ENCODE peak calls at places on chromosomes 6 and 20, in five cellular contexts. A, T, W, M and E are unnamed samples.
A peak's percentile ranks its signal among the peaks of the same experiment; 100 is the strongest.

GRCh38 chr6:24855389-24856245 is 56.9 kb upstream of the ARMH2 start:
- DNase-seq in A (peak; percentile 82), T (peak; percentile 70), W (no peak), M (peak; percentile 56), E (peak; percentile 58)

GRCh38 chr6:23964865-23965264 is 161.2 kb upstream of the NRSN1 start:
- DNase-seq in A (no peak), T (no peak), W (no peak), M (no peak), E (no peak)

GRCh38 chr20:63519765-63520593 is 586 bp upstream of the PPDPF start:
- DNase-seq in A (peak; percentile 76), T (peak; percentile 64), W (no peak), M (peak; percentile 68), E (peak; percentile 77)

GRCh38 chr6:21229061-21229460 is 364.5 kb upstream of the SOX4 start:
- DNase-seq in A (no peak), T (no peak), W (no peak), M (no peak), E (no peak)

GRCh38 chr6:21375717-21376116 is 217.8 kb upstream of the SOX4 start:
- DNase-seq in A (no peak), T (no peak), W (no peak), M (no peak), E (no peak)

GRCh38 chr6:128963561-128963960 is 80.6 kb downstream of the LAMA2 start:
- DNase-seq in A (no peak), T (no peak), W (no peak), M (no peak), E (no peak)

GRCh38 chr6:158022749-158023596 is 41.3 kb downstream of the SYNJ2 start:
- DNase-seq in A (no peak), T (no peak), W (no peak), M (no peak), E (no peak)

GRCh38 chr6:170429457-170429856 is 122.9 kb downstream of the FAM120B start:
- DNase-seq in A (no peak), T (peak; percentile 49), W (no peak), M (peak; percentile 6), E (no peak)

GRCh38 chr6:108115598-108116058 is 41.1 kb upstream of the OSTM1 start:
- DNase-seq in A (no peak), T (peak; percentile 36), W (no peak), M (peak; percentile 71), E (peak; percentile 52)

GRCh38 chr6:144493035-144493910 is 208.1 kb downstream of the UTRN start:
- DNase-seq in A (no peak), T (no peak), W (no peak), M (no peak), E (no peak)

GRCh38 chr6:53956068-53956711 is 155.1 kb upstream of the MLIP start:
- DNase-seq in A (no peak), T (peak; percentile 83), W (peak; percentile 72), M (peak; percentile 72), E (peak; percentile 70)

DNA sequence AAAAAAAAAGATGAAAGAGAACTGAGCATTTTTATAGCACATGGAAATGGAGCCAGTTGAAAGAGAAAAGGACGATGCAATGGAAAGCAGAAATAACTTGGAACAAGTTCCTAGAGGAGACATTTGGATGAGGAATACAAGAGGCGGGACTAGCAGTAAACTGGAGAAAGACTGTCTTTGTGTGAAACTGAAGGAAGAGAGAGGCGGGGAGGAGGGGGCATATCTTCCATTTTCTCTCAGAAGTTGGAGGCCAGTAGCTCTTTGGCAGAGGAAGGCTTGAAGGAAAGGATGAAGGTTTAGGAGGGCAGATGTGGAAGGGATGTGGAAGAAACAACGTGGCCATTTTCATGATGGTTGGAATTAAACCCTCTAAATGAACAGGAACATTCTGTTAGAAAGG is 33.0 kb upstream of the ADGRF1 start:
- DNase-seq in A (no peak), T (no peak), W (no peak), M (no peak), E (no peak)
- H3K27ac ChIP-seq in A (no peak overlapping the region), T (no peak overlapping the region), W (peak overlapping the region; percentile 71), M (peak overlapping the region; percentile 21), E (no peak overlapping the region)

DNA sequence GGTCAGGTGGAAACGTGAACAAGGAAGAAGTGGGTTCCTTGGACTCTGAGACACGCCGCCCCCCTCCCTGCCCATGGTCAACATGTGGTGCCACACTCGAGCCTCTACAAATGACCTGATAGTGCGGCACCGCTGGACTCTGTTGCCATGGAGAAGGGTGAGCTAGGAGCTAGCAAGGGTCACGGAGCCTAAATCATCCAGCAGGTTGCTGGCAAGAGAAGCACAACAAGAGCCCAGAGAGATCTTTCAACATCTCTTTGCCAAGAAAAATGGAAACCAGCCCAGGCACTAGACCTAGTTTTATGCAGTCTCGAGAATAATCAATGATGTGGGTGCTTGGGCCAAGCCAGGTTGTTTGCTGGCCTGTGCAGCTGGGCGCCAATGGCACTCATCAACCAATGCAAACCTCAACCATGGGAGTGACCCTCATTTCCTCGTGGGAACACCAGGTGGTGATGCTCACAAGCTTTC is 69.5 kb downstream of the NOL4L start:
- DNase-seq in A (no peak), T (no peak), W (no peak), M (no peak), E (no peak)
- H3K27ac ChIP-seq in A (no peak overlapping the region), T (no peak overlapping the region), W (peak overlapping the region; percentile 76), M (no peak overlapping the region), E (no peak overlapping the region)

GRCh38 chr6:37724530-37725220 is 27.0 kb upstream of the MDGA1 start:
- DNase-seq in A (no peak), T (no peak), W (no peak), M (no peak), E (no peak)

GRCh38 chr6:37731888-37732287 is 34.2 kb upstream of the MDGA1 start:
- DNase-seq in A (no peak), T (no peak), W (no peak), M (no peak), E (no peak)

GRCh38 chr6:37725967-37726366 is 28.3 kb upstream of the MDGA1 start:
- DNase-seq in A (no peak), T (no peak), W (no peak), M (no peak), E (peak; percentile 50)
- H3K27ac ChIP-seq in A (no peak overlapping the region), T (no peak overlapping the region), W (no peak overlapping the region), M (no peak overlapping the region), E (no peak overlapping the region)

GRCh38 chr20:37890108-37890507 is 12.8 kb upstream of the VSTM2L start:
- DNase-seq in A (no peak), T (no peak), W (no peak), M (no peak), E (no peak)
- H3K27ac ChIP-seq in A (no peak overlapping the region), T (no peak overlapping the region), W (no peak overlapping the region), M (no peak overlapping the region), E (no peak overlapping the region)

GRCh38 chr6:40205801-40206200 is 271.5 kb upstream of the MOCS1 start:
- DNase-seq in A (no peak), T (no peak), W (no peak), M (no peak), E (no peak)
- H3K27ac ChIP-seq in A (no peak overlapping the region), T (no peak overlapping the region), W (no peak overlapping the region), M (no peak overlapping the region), E (no peak overlapping the region)

GRCh38 chr6:41706876-41707564 is 28.4 kb downstream of the TFEB start:
- DNase-seq in A (no peak), T (no peak), W (no peak), M (no peak), E (no peak)
- H3K27ac ChIP-seq in A (peak overlapping the region; percentile 29), T (no peak overlapping the region), W (peak overlapping the region; percentile 84), M (peak overlapping the region; percentile 38), E (no peak overlapping the region)